ENCODE peak calls at places on chromosomes 4 and X, in five cellular contexts. G is gastrocnemius medialis; Z is activated CD8-positive, alpha-beta memory T cell treated with anti-CD3 and anti-CD28 coated beads for 24 hours; N is activated naive CD4-positive, alpha-beta T cell; B is GM23338. V is an unnamed sample.

GRCh38 chrX:65266482-65266881 is 268.1 kb downstream of the LAS1L start:
- DNase-seq in G (no peak), Z (no peak), N (no peak), B (peak), V (no peak)

GRCh38 chr4:114398386-114398785 is 200.2 kb upstream of the UGT8 start:
- DNase-seq in G (no peak), Z (no peak), N (no peak), B (no peak), V (no peak)

GRCh38 chrX:16743604-16744325 is 24.4 kb downstream of the SYAP1 start:
- DNase-seq in G (no peak), Z (peak), N (no peak), B (no peak), V (no peak)

GRCh38 chr4:163651761-163652160 is 157.3 kb downstream of the TMA16 start:
- DNase-seq in G (no peak), Z (no peak), N (no peak), B (no peak), V (no peak)

GRCh38 chr4:84920591-84920990 is 45.9 kb downstream of the WDFY3 start:
- DNase-seq in G (no peak), Z (no peak), N (no peak), B (no peak), V (no peak)

GRCh38 chrX:72306851-72307645 is 1.3 kb upstream of the CITED1 start:
- DNase-seq in G (no peak), Z (peak), N (no peak), B (peak), V (no peak)

GRCh38 chr4:102120846-102121245 is 224.4 kb downstream of the SLC39A8 start:
- DNase-seq in G (no peak), Z (no peak), N (no peak), B (no peak), V (no peak)

GRCh38 chr4:21768349-21769310 is 179.9 kb downstream of the KCNIP4 start:
- DNase-seq in G (no peak), Z (no peak), N (no peak), B (peak), V (no peak)

GRCh38 chrX:153643431-153644351 is 3.3 kb upstream of the DUSP9 start:
- DNase-seq in G (no peak), Z (no peak), N (no peak), B (peak), V (no peak)

GRCh38 chr4:188029114-188029513 is 33.5 kb downstream of the ZFP42 start:
- DNase-seq in G (no peak), Z (no peak), N (no peak), B (no peak), V (no peak)

GRCh38 chrX:47543496-47543895 is 17.5 kb upstream of the ARAF start:
- DNase-seq in G (no peak), Z (no peak), N (no peak), B (no peak), V (no peak)

GRCh38 chr4:185346975-185347601 is 48.6 kb downstream of the LRP2BP start:
- DNase-seq in G (no peak), Z (no peak), N (no peak), B (no peak), V (no peak)

GRCh38 chr4:33323393-33323792 is 2603.2 kb downstream of the PCDH7 start:
- DNase-seq in G (no peak), Z (no peak), N (no peak), B (no peak), V (no peak)

GRCh38 chrX:155070975-155071693 is at the start of the genes BRCC3, CMC4 and MTCP1:
- DNase-seq in G (peak), Z (peak), N (peak), B (peak), V (peak)

GRCh38 chrX:48645669-48646068 is 37.9 kb upstream of the WAS start:
- DNase-seq in G (no peak), Z (no peak), N (no peak), B (no peak), V (no peak)

GRCh38 chr4:83387922-83388676 is 53.5 kb upstream of the HPSE start:
- DNase-seq in G (no peak), Z (no peak), N (no peak), B (peak), V (no peak)

GRCh38 chr4:35253331-35253730 is 991.0 kb downstream of the ARAP2 start:
- DNase-seq in G (no peak), Z (no peak), N (no peak), B (no peak), V (no peak)

GRCh38 chr4:163949976-163950601 is 455.6 kb downstream of the TMA16 start:
- DNase-seq in G (no peak), Z (no peak), N (no peak), B (no peak), V (no peak)